ENCODE peak calls at places on chromosomes 16 and 17, in four cellular contexts. R, Y, D and T are unnamed samples.

GRCh38 chr16:48291303-48291702 is 44.0 kb upstream of the ABCC11 start:
- DNase-seq in Y (no peak), R (no peak), D (no peak), T (no peak)

GRCh38 chr16:73091199-73091598 is 43.3 kb upstream of the ZFHX3 start:
- DNase-seq in D (no peak), Y (no peak), R (no peak), T (no peak)

GRCh38 chr17:17433260-17433659 is 43.5 kb upstream of the MED9 start:
- DNase-seq in Y (no peak), D (no peak), R (no peak), T (peak; percentile 32)

GRCh38 chr17:62653002-62653830 is 25.7 kb downstream of the MRC2 start:
- DNase-seq in Y (peak; percentile 69), D (no peak), R (peak; percentile 76), T (peak; percentile 83)

GRCh38 chr17:65754641-65755040 is 193.2 kb upstream of the AXIN2 start:
- DNase-seq in D (no peak), Y (no peak), R (no peak), T (no peak)

GRCh38 chr17:339193-340061 is 13.2 kb downstream of the RPH3AL start:
- DNase-seq in R (no peak), D (no peak), Y (no peak), T (peak; percentile 59)

GRCh38 chr17:80219013-80219776 is 938 bp downstream of the SGSH start:
- DNase-seq in D (peak; percentile 80), Y (peak; percentile 75), R (peak; percentile 83), T (peak; percentile 87)

GRCh38 chr16:27127293-27127692 is 60.6 kb downstream of the C16orf82 start:
- DNase-seq in Y (no peak), D (no peak), R (no peak), T (no peak)

GRCh38 chr16:82067042-82067809 is 32.2 kb downstream of the HSD17B2 start:
- DNase-seq in D (no peak), R (no peak), Y (no peak), T (no peak)

GRCh38 chr17:6713130-6713917 is at the start of gene SLC13A5:
- DNase-seq in R (peak; percentile 64), Y (no peak), D (no peak), T (no peak)

GRCh38 chr17:49850772-49851386 is 3.0 kb upstream of the TAC4 start:
- DNase-seq in R (no peak), Y (no peak), D (no peak), T (no peak)

GRCh38 chr16:61936522-61936921 is 99.7 kb downstream of the CDH8 start:
- DNase-seq in D (no peak), Y (no peak), R (no peak), T (no peak)

GRCh38 chr17:79847698-79848369 is 8.6 kb upstream of the CBX4 start:
- DNase-seq in D (no peak), R (no peak), Y (no peak), T (no peak)

GRCh38 chr17:9472541-9472940 is 103.1 kb downstream of the STX8 start:
- DNase-seq in R (no peak), Y (no peak), D (peak; percentile 27), T (no peak)

GRCh38 chr16:86403541-86404163 is 106.7 kb upstream of the FOXF1 start:
- DNase-seq in Y (no peak), R (no peak), D (no peak), T (no peak)

GRCh38 chr17:67862614-67863217 is 37.4 kb downstream of the BPTF start:
- DNase-seq in Y (no peak), R (no peak), D (no peak), T (no peak)

GRCh38 chr17:61363601-61364462 is 35.8 kb upstream of the TBX2 start:
- DNase-seq in R (no peak), Y (no peak), D (no peak), T (no peak)

GRCh38 chr16:6695666-6696065 is 637.0 kb upstream of the RBFOX1 start:
- DNase-seq in Y (no peak), R (no peak), D (no peak), T (no peak)

GRCh38 chr17:1606352-1606985 is 22.2 kb downstream of the SLC43A2 start:
- DNase-seq in D (no peak), Y (no peak), R (no peak), T (no peak)

GRCh38 chr17:7857724-7858486 is at the start of gene CYB5D1:
- DNase-seq in D (peak; percentile 99), Y (no peak), R (peak; percentile 67), T (peak; percentile 96)

GRCh38 chr16:68166264-68166663 is 69.7 kb downstream of the ESRP2 start:
- DNase-seq in D (no peak), Y (no peak), R (no peak), T (no peak)

GRCh38 chr16:71425746-71426068 is 16.1 kb downstream of the TLE7 start:
- DNase-seq in D (no peak), Y (no peak), R (no peak), T (peak; percentile 65)

GRCh38 chr16:68645494-68646388 is 631 bp downstream of the CDH3 start:
- DNase-seq in R (no peak), D (no peak), Y (no peak), T (no peak)

GRCh38 chr16:70394853-70395252 is 44.0 kb downstream of the ST3GAL2 start:
- DNase-seq in Y (no peak), R (no peak), D (no peak), T (no peak)

GRCh38 chr16:70392606-70393005 is 45.9 kb downstream of the DDX19A start:
- DNase-seq in Y (no peak), D (no peak), R (no peak), T (no peak)

GRCh38 chr16:70396209-70396904 is 42.5 kb downstream of the ST3GAL2 start:
- DNase-seq in R (no peak), D (no peak), Y (no peak), T (no peak)

GRCh38 chr16:70398177-70398743 is 40.6 kb downstream of the ST3GAL2 start:
- DNase-seq in D (no peak), R (no peak), Y (no peak), T (no peak)

DNA sequence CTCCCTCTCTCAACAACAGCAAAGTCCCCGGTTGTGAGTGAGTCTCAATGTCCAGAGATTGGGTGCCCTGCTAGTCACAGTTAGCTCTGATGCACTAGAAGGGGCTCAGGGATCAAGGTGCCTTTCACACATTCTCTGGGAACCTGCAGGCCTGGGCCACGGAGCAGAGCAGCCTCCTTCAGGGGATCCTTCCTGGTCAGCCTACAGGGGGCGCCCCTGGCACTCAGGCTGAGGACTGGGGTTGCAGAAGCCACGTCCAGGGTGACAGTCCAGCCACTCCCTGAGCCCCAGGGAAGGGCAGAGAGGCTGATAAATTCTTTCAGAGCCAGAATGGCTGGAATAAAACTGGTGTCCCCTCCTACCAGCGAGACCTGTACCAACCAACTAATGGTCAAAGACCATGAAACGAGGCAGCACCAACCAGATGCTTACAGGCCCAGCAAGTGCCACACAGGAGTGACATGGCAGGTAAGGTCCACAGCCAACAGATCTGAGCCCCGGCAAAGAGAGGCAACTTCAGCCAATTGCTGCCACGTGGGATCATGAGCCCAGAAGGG is 43.5 kb downstream of the ST3GAL2 start:
- DNase-seq in Y (peak; percentile 75), R (peak; percentile 76), D (no peak), T (no peak)
- TF ChIP-seq POLR2A in Y (no peak), R (no peak), D (no peak), T (no peak)

DNA sequence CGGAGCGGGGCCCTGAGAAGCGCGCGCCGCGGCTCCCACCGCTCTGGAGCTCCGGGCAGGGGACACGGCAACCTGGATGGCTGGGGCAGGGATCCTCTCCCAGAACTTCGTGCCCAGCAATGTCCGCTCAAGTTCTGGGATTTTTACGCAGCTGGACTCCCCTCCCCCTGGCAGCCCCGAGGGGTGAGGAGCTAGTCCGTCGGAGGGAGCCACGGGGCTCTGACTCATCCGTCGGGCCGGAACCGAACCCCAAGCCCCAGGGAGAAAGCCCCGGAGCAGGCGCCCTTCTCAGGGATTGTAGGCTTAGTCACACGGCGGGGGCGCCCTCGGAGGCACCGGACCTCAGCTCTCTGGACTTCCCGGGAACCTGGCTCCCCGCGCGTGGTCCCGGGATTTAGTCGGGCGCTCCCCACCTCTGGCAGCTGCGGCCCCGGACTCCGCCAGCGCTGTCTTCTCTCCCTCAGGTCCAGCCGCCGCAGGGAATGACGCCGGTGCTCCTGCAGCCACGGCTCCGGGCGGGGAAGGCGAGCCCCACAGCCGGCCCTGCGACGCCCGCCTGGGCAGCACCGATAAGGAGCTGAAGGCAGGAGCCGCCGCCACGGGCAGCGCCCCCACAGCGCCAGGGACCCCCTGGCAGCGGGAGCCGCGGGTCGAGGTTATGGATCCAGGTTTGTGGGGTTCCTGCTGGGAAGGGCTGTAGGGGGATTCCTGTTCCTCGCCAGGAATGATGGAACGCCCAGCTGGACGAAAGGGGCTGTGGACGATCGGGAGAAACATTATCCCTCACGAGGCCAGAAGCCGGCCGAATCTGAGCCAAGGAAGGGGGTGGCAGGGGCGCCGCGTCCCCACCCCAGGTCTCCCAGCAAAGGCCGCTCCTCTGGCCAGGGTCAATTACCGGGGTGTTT is 830 bp downstream of the SPHK1 start:
- DNase-seq in R (no peak), Y (no peak), D (peak; percentile 36), T (peak; percentile 86)
- TF ChIP-seq POLR2A in R (no peak), Y (no peak), D (no peak), T (no peak)

DNA sequence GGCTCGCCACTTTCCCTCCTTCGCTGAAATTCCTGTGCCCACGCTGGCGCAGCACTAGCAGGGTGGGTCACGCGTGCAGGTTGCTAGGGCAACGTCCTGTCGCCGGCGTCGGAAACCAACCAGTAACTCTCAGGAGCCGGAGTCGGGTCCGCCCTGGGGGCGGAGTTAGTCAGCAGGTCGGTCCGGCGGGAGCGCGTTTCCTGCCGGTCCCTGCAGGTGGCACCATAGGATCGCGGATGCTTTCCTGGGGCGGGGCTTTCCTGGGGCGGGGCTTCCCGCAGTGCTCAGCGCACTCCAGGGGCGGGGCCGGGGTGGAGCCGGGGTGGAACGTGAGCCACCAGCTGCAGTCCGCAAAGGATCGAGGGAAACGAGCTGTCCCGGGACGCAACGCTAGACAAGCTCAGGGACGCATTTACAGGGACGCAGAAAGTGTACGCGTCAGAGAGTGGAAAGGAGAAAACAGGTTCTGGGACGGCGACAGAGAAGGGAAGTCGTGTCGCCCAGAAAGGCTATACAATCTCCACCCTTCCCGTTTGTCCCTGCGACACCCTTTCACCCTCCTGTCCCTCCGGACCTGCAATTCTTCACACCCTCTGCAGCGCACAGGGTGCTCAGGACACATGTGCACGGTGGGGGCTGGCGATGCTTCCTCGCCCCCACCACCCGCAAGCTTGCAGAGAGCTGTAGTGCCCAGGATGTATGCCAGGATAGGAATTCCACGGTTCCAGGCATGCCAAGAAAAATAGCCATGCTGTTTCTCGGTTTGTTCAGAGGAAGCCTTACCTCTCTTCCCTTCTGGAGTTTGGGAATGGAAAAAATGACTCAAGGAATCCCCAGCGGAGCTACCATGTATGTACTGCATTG is 12.3 kb downstream of the COPZ2 start:
- DNase-seq in Y (peak; percentile 86), R (peak; percentile 90), D (peak; percentile 95), T (peak; percentile 99)
- TF ChIP-seq POLR2A in Y (no peak), R (no peak), D (peak; percentile 55), T (no peak)

GRCh38 chr16:234468-235305 is at the start of gene FAM234A:
- DNase-seq in Y (peak; percentile 92), D (peak; percentile 93), R (peak; percentile 89), T (peak; percentile 97)
- TF ChIP-seq POLR2A in Y (peak; percentile 87), D (peak; percentile 99), R (peak; percentile 90), T (peak; percentile 70)

GRCh38 chr16:31466381-31466841 is 5.5 kb upstream of the TGFB1I1 start:
- DNase-seq in R (no peak), Y (no peak), D (no peak), T (no peak)

GRCh38 chr16:31465788-31466370 is 6.1 kb upstream of the TGFB1I1 start:
- DNase-seq in D (no peak), Y (no peak), R (no peak), T (no peak)

GRCh38 chr16:31467858-31468257 is 4.1 kb upstream of the TGFB1I1 start:
- DNase-seq in D (no peak), R (no peak), Y (no peak), T (no peak)

GRCh38 chr16:31464781-31465260 is 5.5 kb downstream of the ARMC5 start:
- DNase-seq in Y (no peak), D (no peak), R (no peak), T (no peak)

GRCh38 chr16:31467151-31467550 is 4.8 kb upstream of the TGFB1I1 start:
- DNase-seq in Y (no peak), D (no peak), R (no peak), T (no peak)
- TF ChIP-seq POLR2A in Y (no peak), D (no peak), R (no peak), T (no peak)